ENCODE peak calls at places on chromosomes 3 and 15, in seven cellular contexts. One of them, this sample, is unnamed.

GRCh38 chr3:130539005-130539404 is 22.0 kb downstream of the COL6A6 start:
- DNase-seq in nephron progenitor cell: peak; percentile 69
- DNase-seq in gastrocnemius medialis: no peak
- DNase-seq in RWPE1: peak; percentile 43
- DNase-seq in fibroblast of lung: peak; percentile 4
- DNase-seq in GM20000: peak; percentile 42
- DNase-seq in sigmoid colon: no peak
- DNase-seq in this sample: peak; percentile 32

GRCh38 chr3:184350618-184351017 is 10.8 kb downstream of the CLCN2 start:
- DNase-seq in fibroblast of lung: no peak
- DNase-seq in RWPE1: no peak
- DNase-seq in GM20000: no peak
- DNase-seq in gastrocnemius medialis: no peak
- DNase-seq in nephron progenitor cell: no peak
- DNase-seq in sigmoid colon: no peak
- DNase-seq in this sample: no peak

GRCh38 chr3:146542179-146542578 is 2.2 kb downstream of the PLSCR1 start:
- DNase-seq in RWPE1: no peak
- DNase-seq in fibroblast of lung: peak; percentile 31
- DNase-seq in gastrocnemius medialis: no peak
- DNase-seq in nephron progenitor cell: no peak
- DNase-seq in sigmoid colon: no peak
- DNase-seq in GM20000: no peak
- DNase-seq in this sample: no peak

GRCh38 chr3:138442433-138442832 is 8.0 kb downstream of the ESYT3 start:
- DNase-seq in gastrocnemius medialis: no peak
- DNase-seq in fibroblast of lung: peak; percentile 76
- DNase-seq in nephron progenitor cell: peak; percentile 16
- DNase-seq in RWPE1: peak; percentile 79
- DNase-seq in sigmoid colon: no peak
- DNase-seq in GM20000: no peak
- DNase-seq in this sample: no peak

GRCh38 chr15:84955089-84955848 is 26.4 kb upstream of the PDE8A start:
- DNase-seq in fibroblast of lung: peak; percentile 71
- DNase-seq in nephron progenitor cell: peak; percentile 62
- DNase-seq in sigmoid colon: peak; percentile 87
- DNase-seq in GM20000: peak; percentile 55
- DNase-seq in gastrocnemius medialis: peak; percentile 39
- DNase-seq in RWPE1: peak; percentile 74
- DNase-seq in this sample: peak; percentile 64

GRCh38 chr15:36359286-36359685 is 220.1 kb upstream of the CDIN1 start:
- DNase-seq in sigmoid colon: no peak
- DNase-seq in gastrocnemius medialis: no peak
- DNase-seq in fibroblast of lung: no peak
- DNase-seq in GM20000: no peak
- DNase-seq in nephron progenitor cell: no peak
- DNase-seq in RWPE1: no peak
- DNase-seq in this sample: no peak

GRCh38 chr3:165855581-165855980 is 18.4 kb upstream of the BCHE start:
- DNase-seq in nephron progenitor cell: no peak
- DNase-seq in fibroblast of lung: peak; percentile 53
- DNase-seq in gastrocnemius medialis: no peak
- DNase-seq in RWPE1: peak; percentile 49
- DNase-seq in sigmoid colon: no peak
- DNase-seq in GM20000: no peak
- DNase-seq in this sample: no peak

GRCh38 chr15:67865331-67865730 is 25.5 kb upstream of the RNU6-1 start:
- DNase-seq in nephron progenitor cell: no peak
- DNase-seq in fibroblast of lung: peak; percentile 41
- DNase-seq in gastrocnemius medialis: no peak
- DNase-seq in sigmoid colon: no peak
- DNase-seq in GM20000: no peak
- DNase-seq in RWPE1: no peak
- DNase-seq in this sample: no peak

GRCh38 chr15:79166311-79166955 is 75.9 kb upstream of the RASGRF1 start:
- DNase-seq in gastrocnemius medialis: no peak
- DNase-seq in sigmoid colon: no peak
- DNase-seq in nephron progenitor cell: no peak
- DNase-seq in RWPE1: no peak
- DNase-seq in GM20000: no peak
- DNase-seq in fibroblast of lung: no peak
- DNase-seq in this sample: no peak

GRCh38 chr3:38125305-38126120 is 11.4 kb downstream of the ACAA1 start:
- DNase-seq in RWPE1: no peak
- DNase-seq in sigmoid colon: peak; percentile 57
- DNase-seq in nephron progenitor cell: no peak
- DNase-seq in GM20000: no peak
- DNase-seq in fibroblast of lung: no peak
- DNase-seq in gastrocnemius medialis: no peak
- DNase-seq in this sample: no peak

GRCh38 chr15:40058476-40059140 is 19.6 kb upstream of the SRP14 start:
- DNase-seq in gastrocnemius medialis: no peak
- DNase-seq in sigmoid colon: peak; percentile 57
- DNase-seq in GM20000: no peak
- DNase-seq in fibroblast of lung: peak; percentile 58
- DNase-seq in RWPE1: no peak
- DNase-seq in nephron progenitor cell: no peak
- DNase-seq in this sample: no peak

GRCh38 chr3:123341871-123342630 is 106.8 kb downstream of the ADCY5 start:
- DNase-seq in fibroblast of lung: no peak
- DNase-seq in sigmoid colon: peak; percentile 69
- DNase-seq in GM20000: no peak
- DNase-seq in nephron progenitor cell: no peak
- DNase-seq in RWPE1: no peak
- DNase-seq in gastrocnemius medialis: no peak
- DNase-seq in this sample: no peak

GRCh38 chr15:31366169-31366734 is 39.6 kb downstream of the KLF13 start:
- DNase-seq in sigmoid colon: peak; percentile 87
- DNase-seq in GM20000: no peak
- DNase-seq in RWPE1: no peak
- DNase-seq in fibroblast of lung: no peak
- DNase-seq in nephron progenitor cell: no peak
- DNase-seq in gastrocnemius medialis: peak; percentile 64
- DNase-seq in this sample: no peak

GRCh38 chr15:23869391-23869790 is 182.3 kb upstream of the NDN start:
- DNase-seq in fibroblast of lung: peak; percentile 12
- DNase-seq in gastrocnemius medialis: no peak
- DNase-seq in sigmoid colon: no peak
- DNase-seq in RWPE1: no peak
- DNase-seq in nephron progenitor cell: peak; percentile 72
- DNase-seq in GM20000: no peak
- DNase-seq in this sample: no peak

GRCh38 chr15:71111950-71112349 is 3.3 kb upstream of the THSD4 start:
- DNase-seq in RWPE1: no peak
- DNase-seq in sigmoid colon: no peak
- DNase-seq in nephron progenitor cell: no peak
- DNase-seq in gastrocnemius medialis: no peak
- DNase-seq in fibroblast of lung: no peak
- DNase-seq in GM20000: no peak
- DNase-seq in this sample: no peak

GRCh38 chr3:52056968-52057805 is 816 bp upstream of the DUSP7 start:
- DNase-seq in fibroblast of lung: peak; percentile 97
- DNase-seq in GM20000: peak; percentile 98
- DNase-seq in RWPE1: peak; percentile 96
- DNase-seq in sigmoid colon: peak; percentile 100
- DNase-seq in gastrocnemius medialis: peak; percentile 99
- DNase-seq in nephron progenitor cell: peak; percentile 99
- DNase-seq in this sample: peak; percentile 98

GRCh38 chr3:71784914-71785593 is at the start of gene PROK2:
- DNase-seq in fibroblast of lung: no peak
- DNase-seq in RWPE1: peak; percentile 3
- DNase-seq in gastrocnemius medialis: no peak
- DNase-seq in sigmoid colon: no peak
- DNase-seq in GM20000: peak; percentile 36
- DNase-seq in nephron progenitor cell: peak; percentile 59
- DNase-seq in this sample: peak; percentile 17

GRCh38 chr3:142019794-142020320 is 129.5 kb downstream of the TFDP2 start:
- DNase-seq in nephron progenitor cell: no peak
- DNase-seq in gastrocnemius medialis: peak; percentile 10
- DNase-seq in fibroblast of lung: peak; percentile 40
- DNase-seq in sigmoid colon: no peak
- DNase-seq in GM20000: peak; percentile 34
- DNase-seq in RWPE1: peak; percentile 22
- DNase-seq in this sample: peak; percentile 43

GRCh38 chr3:152719264-152719663 is 115.7 kb upstream of the P2RY1 start:
- DNase-seq in RWPE1: peak; percentile 60
- DNase-seq in sigmoid colon: no peak
- DNase-seq in gastrocnemius medialis: no peak
- DNase-seq in GM20000: no peak
- DNase-seq in fibroblast of lung: peak; percentile 49
- DNase-seq in nephron progenitor cell: no peak
- DNase-seq in this sample: no peak

GRCh38 chr15:62684143-62684808 is 358.3 kb upstream of the TPM1 start:
- DNase-seq in GM20000: no peak
- DNase-seq in RWPE1: no peak
- DNase-seq in gastrocnemius medialis: no peak
- DNase-seq in sigmoid colon: no peak
- DNase-seq in fibroblast of lung: no peak
- DNase-seq in nephron progenitor cell: no peak
- DNase-seq in this sample: no peak

DNA sequence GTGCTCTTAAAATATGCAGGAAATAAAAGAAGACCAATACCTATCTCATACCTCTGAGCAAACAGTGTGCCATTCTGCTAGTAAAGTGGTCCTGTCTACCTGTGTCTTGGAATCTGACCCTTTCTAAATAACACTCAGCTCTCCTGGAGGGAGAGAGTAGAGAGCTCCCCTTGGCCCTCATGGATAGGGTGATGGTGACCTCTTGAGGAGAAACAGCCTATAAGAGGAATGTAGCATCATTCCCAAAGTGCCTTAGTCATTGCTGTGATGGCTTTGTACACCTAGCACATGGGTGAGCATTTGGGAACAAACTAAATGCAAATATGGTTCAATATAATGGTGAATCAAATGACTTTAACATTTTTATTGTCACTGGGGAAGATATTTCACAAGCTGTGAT is 10.0 kb downstream of the SNTN start:
- DNase-seq in GM20000: no peak
- DNase-seq in nephron progenitor cell: no peak
- DNase-seq in sigmoid colon: no peak
- DNase-seq in RWPE1: peak; percentile 2
- DNase-seq in gastrocnemius medialis: no peak
- DNase-seq in fibroblast of lung: peak; percentile 13
- DNase-seq in this sample: no peak
- TF ChIP-seq CTCF in GM20000: no peak
- TF ChIP-seq CTCF in nephron progenitor cell: no peak
- TF ChIP-seq CTCF in sigmoid colon: no peak
- TF ChIP-seq CTCF in RWPE1: no peak
- TF ChIP-seq CTCF in gastrocnemius medialis: no peak
- TF ChIP-seq CTCF in fibroblast of lung: no peak
- TF ChIP-seq CTCF in this sample: no peak

GRCh38 chr15:66594344-66594743 is 28.5 kb upstream of the LCTL start:
- DNase-seq in nephron progenitor cell: no peak
- DNase-seq in GM20000: no peak
- DNase-seq in RWPE1: no peak
- DNase-seq in sigmoid colon: no peak
- DNase-seq in fibroblast of lung: no peak
- DNase-seq in gastrocnemius medialis: no peak
- DNase-seq in this sample: no peak
- TF ChIP-seq CTCF in nephron progenitor cell: no peak
- TF ChIP-seq CTCF in GM20000: no peak
- TF ChIP-seq CTCF in RWPE1: no peak
- TF ChIP-seq CTCF in sigmoid colon: no peak
- TF ChIP-seq CTCF in fibroblast of lung: no peak
- TF ChIP-seq CTCF in gastrocnemius medialis: no peak
- TF ChIP-seq CTCF in this sample: no peak

DNA sequence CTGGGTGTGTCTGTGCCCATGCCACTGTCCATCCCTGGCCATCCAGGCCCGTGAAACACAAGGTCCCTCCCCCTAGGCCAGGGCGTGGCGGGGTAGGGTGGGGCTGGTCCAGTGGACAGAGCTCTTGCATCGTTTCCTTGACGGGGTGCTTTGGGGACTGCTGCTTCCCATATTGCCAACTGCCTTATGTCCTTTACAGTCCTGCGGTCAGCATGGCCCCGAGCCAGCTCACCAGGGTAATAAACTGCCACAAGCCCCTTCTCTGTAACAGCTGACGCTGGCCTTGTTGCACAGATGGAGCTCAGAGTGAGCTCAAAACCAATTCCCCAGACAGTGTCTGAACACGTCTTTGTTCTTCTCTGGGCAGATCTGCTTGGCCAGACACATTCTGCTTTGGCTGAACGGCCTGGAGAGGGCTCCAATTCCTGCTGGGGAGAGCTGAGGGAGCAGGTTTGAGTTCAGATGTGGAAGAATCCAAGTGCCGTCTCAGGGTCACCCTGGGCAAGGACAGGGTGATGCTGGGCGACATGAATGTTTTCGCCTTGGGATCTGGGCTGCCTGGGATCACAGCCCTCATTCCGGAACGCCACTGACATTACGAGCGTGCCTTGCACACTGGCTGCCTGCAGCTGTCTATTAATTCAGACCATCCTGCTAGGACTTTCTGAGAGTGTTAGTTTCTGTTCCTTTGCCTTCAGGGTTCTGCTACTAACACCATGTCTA is 51.5 kb downstream of the RGMA start:
- DNase-seq in gastrocnemius medialis: no peak
- DNase-seq in nephron progenitor cell: no peak
- DNase-seq in RWPE1: no peak
- DNase-seq in fibroblast of lung: peak; percentile 40
- DNase-seq in GM20000: peak; percentile 15
- DNase-seq in sigmoid colon: peak; percentile 83
- DNase-seq in this sample: no peak
- TF ChIP-seq CTCF in gastrocnemius medialis: no peak
- TF ChIP-seq CTCF in nephron progenitor cell: no peak
- TF ChIP-seq CTCF in RWPE1: peak; percentile 55
- TF ChIP-seq CTCF in fibroblast of lung: peak; percentile 34
- TF ChIP-seq CTCF in GM20000: no peak
- TF ChIP-seq CTCF in sigmoid colon: peak; percentile 37
- TF ChIP-seq CTCF in this sample: no peak

DNA sequence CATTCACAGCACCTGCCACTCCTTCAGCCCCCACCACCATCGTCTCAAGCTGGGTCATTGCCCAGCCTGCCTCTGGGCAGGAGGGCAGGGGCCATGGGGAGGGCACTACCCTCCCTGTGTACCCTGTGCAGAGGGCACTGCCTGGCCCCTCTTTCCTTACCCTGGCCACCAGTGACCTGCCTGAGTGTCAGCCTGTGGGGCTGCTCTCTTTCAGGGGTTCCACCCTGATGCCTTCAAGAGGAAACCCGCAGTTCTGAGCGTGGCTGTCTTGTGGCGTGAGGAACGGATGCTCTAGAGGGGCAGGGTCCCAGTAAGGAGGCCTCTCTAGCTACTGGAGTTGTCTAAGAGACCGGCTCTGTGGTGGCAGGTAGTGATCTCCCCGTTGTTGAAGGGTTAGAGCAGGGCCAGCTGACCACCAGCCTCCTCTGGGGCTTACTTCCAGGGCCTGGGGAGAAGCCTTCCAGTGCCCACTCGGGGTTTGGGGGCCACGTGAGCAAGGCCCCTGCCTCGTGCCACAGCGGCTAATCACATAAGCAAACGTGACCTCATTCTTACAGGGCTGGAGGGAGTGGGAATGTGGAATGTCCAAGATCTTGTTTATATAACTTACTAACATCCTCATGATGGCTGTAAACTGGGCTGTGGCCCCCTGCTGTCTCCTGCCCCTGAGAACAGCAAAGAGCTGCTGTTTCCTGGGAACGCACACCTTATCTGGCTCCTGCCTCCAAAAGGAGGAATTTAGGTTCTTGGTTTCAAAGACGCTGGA is 31.4 kb upstream of the SEC13 start:
- DNase-seq in nephron progenitor cell: peak; percentile 23
- DNase-seq in gastrocnemius medialis: no peak
- DNase-seq in fibroblast of lung: peak; percentile 90
- DNase-seq in GM20000: no peak
- DNase-seq in sigmoid colon: no peak
- DNase-seq in RWPE1: no peak
- DNase-seq in this sample: no peak
- TF ChIP-seq CTCF in nephron progenitor cell: no peak
- TF ChIP-seq CTCF in gastrocnemius medialis: no peak
- TF ChIP-seq CTCF in fibroblast of lung: no peak
- TF ChIP-seq CTCF in GM20000: no peak
- TF ChIP-seq CTCF in sigmoid colon: no peak
- TF ChIP-seq CTCF in RWPE1: no peak
- TF ChIP-seq CTCF in this sample: no peak

This sample was measured in GM10248.